ENCODE peak calls at places on chromosomes 5 and 9, in six cellular contexts. V, E, P, C, J and S are unnamed samples. For H3K4me1, the result is how much of the 10 kb centered on the place peaks cover.

GRCh38 chr5:136808756-136809155 is 443.4 kb upstream of the TRPC7 start:
- DNase-seq in E (no peak), P (no peak), V (no peak), C (no peak), J (no peak), S (no peak)

GRCh38 chr5:93573627-93573974 is 7.4 kb downstream of the NR2F1-AS1 start:
- DNase-seq in C (no peak), V (no peak), P (no peak), J (no peak), E (no peak), S (no peak)

GRCh38 chr5:16540421-16540820 is 74.8 kb upstream of the ZNF622 start:
- DNase-seq in P (no peak), C (no peak), J (no peak), V (no peak), E (no peak), S (no peak)

GRCh38 chr9:134455951-134456739 is 129.9 kb downstream of the RXRA start:
- DNase-seq in E (peak), C (peak), V (peak), P (no peak), J (peak), S (peak)

GRCh38 chr5:172492097-172492840 is 37.9 kb upstream of the SH3PXD2B start:
- DNase-seq in P (peak), J (no peak), E (no peak), C (no peak), V (no peak), S (no peak)

GRCh38 chr5:169626779-169627178 is 10.3 kb upstream of the DOCK2 start:
- DNase-seq in E (no peak), J (no peak), P (no peak), V (no peak), C (no peak), S (no peak)

GRCh38 chr9:125701351-125701750 is 5.7 kb downstream of the MAPKAP1 start:
- DNase-seq in V (no peak), P (peak), E (no peak), C (no peak), J (no peak), S (no peak)

GRCh38 chr5:181205735-181206401 is 872 bp upstream of the TRIM7 start:
- DNase-seq in C (no peak), V (no peak), E (no peak), J (no peak), P (no peak), S (no peak)

GRCh38 chr5:141657937-141658545 is 6.8 kb upstream of the FCHSD1 start:
- DNase-seq in P (no peak), V (no peak), C (no peak), J (no peak), E (peak), S (no peak)

GRCh38 chr5:169416583-169417196 is 115.8 kb upstream of the SLIT3 start:
- DNase-seq in P (peak), C (peak), V (peak), J (peak), E (no peak), S (no peak)

GRCh38 chr5:136169218-136169617 is 23.7 kb downstream of the SMIM32 start:
- DNase-seq in C (no peak), V (no peak), J (no peak), E (no peak), P (no peak), S (no peak)

GRCh38 chr9:34986541-34987047 is 3.0 kb upstream of the DNAJB5 start:
- DNase-seq in J (peak), E (no peak), P (peak), V (peak), C (peak), S (no peak)

GRCh38 chr5:124774002-124774318 is 27.5 kb upstream of the ZNF608 start:
- DNase-seq in E (no peak), P (no peak), C (no peak), V (no peak), J (no peak), S (no peak)

GRCh38 chr5:98791110-98791509 is 17.6 kb downstream of the RGMB start:
- DNase-seq in V (no peak), P (no peak), E (no peak), C (no peak), J (no peak), S (no peak)

GRCh38 chr9:76654575-76654974 is 109.7 kb upstream of the PCA3 start:
- DNase-seq in V (no peak), C (no peak), P (no peak), E (peak), J (no peak), S (no peak)

DNA sequence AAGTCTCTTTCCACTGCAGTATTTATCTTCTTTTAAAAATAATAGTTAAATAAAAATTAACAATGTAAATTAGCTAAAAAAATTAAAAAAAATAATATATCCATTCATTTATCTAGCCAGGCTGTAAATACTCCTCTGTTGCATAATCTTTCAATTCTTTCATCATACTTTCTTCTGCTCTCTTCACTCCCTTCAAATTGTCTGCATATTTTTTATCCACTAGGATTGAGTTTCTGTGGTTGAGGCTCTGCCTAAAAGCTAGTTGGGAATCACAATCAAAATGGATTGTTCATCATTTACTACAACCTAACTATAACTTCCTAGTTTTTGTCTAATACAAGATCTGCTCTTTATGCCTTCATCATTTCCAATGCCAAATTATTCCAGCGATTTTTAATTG is 182.2 kb downstream of the PDE4D start:
- DNase-seq in C (no peak), P (no peak), V (no peak), J (no peak), E (no peak), S (no peak)
- H3K27ac ChIP-seq in C (no peak), P (no peak), V (no peak), J (no peak), E (no peak), S (no peak)

GRCh38 chr9:136587145-136587943 is 41.5 kb upstream of the NOTCH1 start:
- DNase-seq in J (peak), C (peak), P (peak), E (no peak), V (peak), S (no peak)

GRCh38 chr9:136586391-136586790 is 40.5 kb upstream of the NOTCH1 start:
- DNase-seq in P (no peak), E (no peak), V (no peak), C (peak), J (no peak), S (no peak)

GRCh38 chr9:136588663-136589464 is 43.0 kb upstream of the NOTCH1 start:
- DNase-seq in J (no peak), E (no peak), P (peak), V (no peak), C (peak), S (no peak)

GRCh38 chr9:136589766-136590740 is 44.2 kb upstream of the NOTCH1 start:
- DNase-seq in P (no peak), J (no peak), V (no peak), C (peak), E (no peak), S (no peak)

GRCh38 chr9:136587944-136588662 is 42.3 kb upstream of the NOTCH1 start:
- DNase-seq in C (peak), J (no peak), P (peak), E (no peak), V (no peak), S (no peak)
- H3K4me1 ChIP-seq in C (half or more), J (under half), P (under half), E (under half), V (under half), S (under half)

GRCh38 chr5:67605730-67606585 is 409.4 kb upstream of the CD180 start:
- DNase-seq in V (no peak), C (no peak), J (no peak), E (no peak), P (no peak), S (no peak)
- H3K4me3 ChIP-seq in V (no peak), C (no peak), J (no peak), E (no peak), P (peak), S (no peak)

DNA sequence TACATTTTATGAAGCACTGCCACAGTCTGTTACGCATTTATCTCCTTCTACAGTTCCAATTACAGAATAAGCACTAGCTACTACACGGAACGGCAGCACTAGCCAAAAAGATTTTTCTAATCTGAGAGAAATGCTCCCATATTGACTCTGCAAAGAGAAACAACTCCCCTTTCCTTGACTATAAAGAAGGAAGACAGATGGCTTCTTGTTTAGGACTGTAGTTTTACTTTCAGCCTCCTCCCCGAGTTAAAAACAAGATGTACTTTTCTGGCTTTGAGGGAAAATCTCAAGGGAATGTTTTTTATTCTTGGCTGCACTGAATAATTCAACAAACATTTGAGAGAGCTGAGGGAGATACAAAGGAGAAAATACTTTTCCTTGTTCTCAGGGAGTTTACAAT is 1.9 kb upstream of the SLC44A1 start:
- DNase-seq in P (no peak), E (no peak), C (no peak), V (no peak), J (no peak), S (no peak)
- H3K27ac ChIP-seq in P (no peak), E (no peak), C (peak), V (no peak), J (no peak), S (no peak)

DNA sequence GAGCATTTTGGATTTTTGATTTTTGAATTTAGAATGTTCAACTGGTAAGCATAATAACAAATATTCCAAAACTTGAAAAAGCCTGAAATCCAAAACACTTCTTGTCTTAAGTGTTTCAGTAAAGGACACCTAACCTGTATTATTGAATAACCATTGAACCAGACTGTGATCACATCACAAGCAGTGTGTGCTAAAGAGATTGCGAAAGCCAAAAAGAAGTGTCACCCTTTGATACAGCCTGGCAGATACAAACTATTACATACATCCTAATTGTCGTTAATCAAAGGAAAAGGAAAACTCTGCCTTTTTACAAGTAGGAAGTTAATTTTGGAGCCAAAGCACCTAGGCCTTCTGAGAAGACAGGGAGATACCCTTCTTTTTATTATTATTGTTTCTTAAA is 8.4 kb upstream of the FAM120AOS start:
- DNase-seq in C (no peak), E (no peak), J (no peak), V (no peak), P (no peak), S (no peak)
- H3K4me1 ChIP-seq in C (half or more), E (under half), J (half or more), V (half or more), P (under half), S (under half)

GRCh38 chr5:176545388-176545736 is 3.8 kb upstream of the CDHR2 start:
- DNase-seq in P (no peak), C (no peak), E (no peak), J (no peak), V (no peak), S (no peak)

GRCh38 chr5:176541338-176542134 is 4.3 kb upstream of the RNF44 start:
- DNase-seq in V (peak), C (peak), P (peak), E (no peak), J (peak), S (peak)

GRCh38 chr5:176542596-176543427 is 5.6 kb upstream of the RNF44 start:
- DNase-seq in C (peak), P (peak), J (no peak), V (no peak), E (no peak), S (no peak)

GRCh38 chr5:176542135-176542595 is 5.0 kb upstream of the RNF44 start:
- DNase-seq in V (no peak), E (no peak), J (no peak), C (peak), P (peak), S (no peak)

GRCh38 chr5:176543428-176544182 is 5.5 kb upstream of the CDHR2 start:
- DNase-seq in E (peak), V (peak), C (peak), P (peak), J (peak), S (peak)
- H3K4me3 ChIP-seq in E (peak), V (peak), C (peak), P (peak), J (peak), S (peak)